ENCODE peak calls at places on chromosomes 5 and 9, in nine cellular contexts. J is CD4-positive, alpha-beta memory T cell; O is MG63; P is thoracic aorta; T is CD8-positive, alpha-beta T cell; H is GM23248; X is heart left ventricle; D is H9; E is GM12878. Z is an unnamed sample.

GRCh38 chr5:172005708-172006377 is 595 bp downstream of the FBXW11 start:
- DNase-seq in J (no peak), O (peak; percentile 46), P (no peak), T (peak; percentile 11), H (peak; percentile 63), X (peak; percentile 26), D (peak; percentile 39), E (no peak), Z (peak; percentile 55)

GRCh38 chr9:32430720-32431119 is 46.3 kb downstream of the ACO1 start:
- DNase-seq in J (no peak), O (no peak), P (no peak), T (no peak), H (peak; percentile 64), X (no peak), D (no peak), E (no peak), Z (no peak)

GRCh38 chr5:178333821-178334481 is 101.3 kb upstream of the PHYKPL start:
- DNase-seq in J (no peak), O (no peak), P (no peak), T (no peak), H (no peak), X (no peak), D (no peak), E (no peak), Z (no peak)

GRCh38 chr5:72531496-72532190 is 24.4 kb upstream of the ZNF366 start:
- DNase-seq in J (no peak), O (no peak), P (no peak), T (no peak), H (peak; percentile 54), X (no peak), D (no peak), E (no peak), Z (no peak)

GRCh38 chr5:2981035-2981434 is 229.6 kb upstream of the IRX2 start:
- DNase-seq in J (no peak), O (no peak), P (no peak), T (no peak), H (no peak), X (no peak), D (no peak), E (no peak), Z (no peak)

GRCh38 chr9:114588671-114589526 is 1.3 kb downstream of the ATP6V1G1 start:
- DNase-seq in J (no peak), O (peak; percentile 38), P (no peak), T (no peak), H (peak; percentile 76), X (no peak), D (no peak), E (no peak), Z (no peak)

GRCh38 chr5:167049043-167049663 is 1242.3 kb upstream of the WWC1 start:
- DNase-seq in J (no peak), O (peak; percentile 46), P (no peak), T (no peak), H (peak; percentile 36), X (no peak), D (peak; percentile 36), E (no peak), Z (peak; percentile 78)

GRCh38 chr5:84688566-84688965 is 303.9 kb upstream of the EDIL3 start:
- DNase-seq in J (no peak), O (peak; percentile 78), P (no peak), T (no peak), H (peak; percentile 1), X (no peak), D (no peak), E (no peak), Z (peak; percentile 36)

GRCh38 chr5:180424094-180424493 is 70.1 kb upstream of the CNOT6 start:
- DNase-seq in J (no peak), O (peak; percentile 27), P (no peak), T (no peak), H (peak; percentile 34), X (no peak), D (no peak), E (no peak), Z (no peak)

GRCh38 chr9:4640027-4640426 is 22.1 kb upstream of the PLPP6 start:
- DNase-seq in J (peak; percentile 54), O (no peak), P (no peak), T (peak; percentile 15), H (peak; percentile 46), X (no peak), D (no peak), E (no peak), Z (no peak)

DNA sequence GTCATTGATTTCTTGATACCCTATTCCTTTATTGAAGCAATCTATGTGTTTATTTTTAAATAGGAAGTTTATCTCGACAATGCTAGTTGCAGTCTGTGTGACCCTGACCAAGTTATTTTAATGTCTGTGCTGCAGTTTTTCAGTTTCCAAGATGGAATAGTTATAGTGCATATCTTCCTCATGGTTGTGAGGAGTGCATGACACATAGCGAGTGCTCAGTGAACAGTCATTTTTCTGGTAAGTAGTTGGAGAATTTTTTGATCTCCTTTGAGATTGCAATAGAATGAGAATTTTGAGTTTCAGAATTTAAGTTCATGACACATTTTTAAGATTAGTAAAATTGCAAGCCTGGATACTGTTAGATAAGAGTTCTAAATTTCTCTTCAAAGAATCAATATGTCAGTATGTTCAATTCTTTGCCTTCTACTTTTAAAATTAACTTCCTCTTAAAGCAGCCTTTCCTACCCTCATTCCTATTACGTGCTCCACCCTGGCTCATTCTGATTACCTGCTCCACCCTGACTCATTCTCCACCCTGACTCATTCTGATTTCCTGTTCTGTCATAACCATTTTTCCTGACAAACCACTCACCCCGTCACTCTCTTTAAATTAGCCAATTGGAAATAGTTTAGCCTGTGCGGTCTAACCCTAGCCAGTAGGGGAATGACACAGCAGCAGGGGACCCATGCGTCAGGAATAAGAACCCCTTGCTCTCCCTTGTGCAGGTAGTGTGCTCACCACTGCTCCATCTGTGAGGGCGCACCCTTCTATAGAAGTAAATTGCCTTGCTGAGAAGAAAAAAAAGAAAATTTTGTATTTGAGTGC is 30.7 kb downstream of the SPIN1 start:
- DNase-seq in J (no peak), O (no peak), P (no peak), T (no peak), H (peak; percentile 25), X (no peak), D (peak; percentile 68), E (no peak), Z (no peak)
- H3K9me3 ChIP-seq in J (no peaks in the 10 kb centered on the region), O (peaks cover 39% of the 10 kb centered on the region), P (peaks cover 26% of the 10 kb centered on the region), T (peaks cover 20% of the 10 kb centered on the region), H (peaks cover 4% of the 10 kb centered on the region), X (peaks cover 22% of the 10 kb centered on the region), D (peaks cover 22% of the 10 kb centered on the region), E (peaks cover 12% of the 10 kb centered on the region), Z (peaks cover 22% of the 10 kb centered on the region)

GRCh38 chr9:99368341-99369326 is 146.6 kb downstream of the SEC61B start:
- DNase-seq in J (no peak), O (peak; percentile 19), P (peak; percentile 36), T (no peak), H (peak; percentile 84), X (peak; percentile 80), D (no peak), E (peak; percentile 24), Z (peak; percentile 77)

GRCh38 chr9:99366601-99367000 is 144.5 kb downstream of the SEC61B start:
- DNase-seq in J (no peak), O (no peak), P (no peak), T (no peak), H (peak; percentile 24), X (no peak), D (no peak), E (no peak), Z (no peak)

GRCh38 chr9:99371376-99371775 is 149.3 kb downstream of the SEC61B start:
- DNase-seq in J (no peak), O (no peak), P (no peak), T (no peak), H (no peak), X (no peak), D (no peak), E (no peak), Z (no peak)

GRCh38 chr9:99366183-99366582 is 144.1 kb downstream of the SEC61B start:
- DNase-seq in J (no peak), O (no peak), P (no peak), T (no peak), H (no peak), X (no peak), D (no peak), E (no peak), Z (no peak)

DNA sequence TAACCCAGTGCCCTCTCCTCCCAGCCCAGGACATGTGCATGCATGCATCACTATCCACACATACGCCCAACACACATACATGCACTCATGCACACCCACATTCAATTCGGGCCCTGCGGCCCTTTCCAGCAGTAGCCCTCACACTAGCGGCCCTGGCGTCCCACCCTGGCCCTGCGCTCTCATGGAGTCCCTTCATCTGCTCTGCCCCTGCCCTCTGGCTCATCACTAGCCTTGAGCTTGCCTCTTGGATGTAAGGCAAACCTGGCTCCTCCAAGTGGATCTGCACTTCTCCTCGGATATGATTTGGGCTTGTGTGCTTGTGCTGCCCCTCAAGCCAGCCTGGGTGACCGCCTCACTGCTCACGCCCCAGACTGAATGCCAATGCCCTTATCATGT is 147.2 kb downstream of the SEC61B start:
- DNase-seq in J (no peak), O (no peak), P (no peak), T (no peak), H (no peak), X (no peak), D (no peak), E (no peak), Z (no peak)
- H3K9me3 ChIP-seq in J (no peaks in the 10 kb centered on the region), O (no peaks in the 10 kb centered on the region), P (no peaks in the 10 kb centered on the region), T (no peaks in the 10 kb centered on the region), H (no peaks in the 10 kb centered on the region), X (no peaks in the 10 kb centered on the region), D (no peaks in the 10 kb centered on the region), E (no peaks in the 10 kb centered on the region), Z (no peaks in the 10 kb centered on the region)

DNA sequence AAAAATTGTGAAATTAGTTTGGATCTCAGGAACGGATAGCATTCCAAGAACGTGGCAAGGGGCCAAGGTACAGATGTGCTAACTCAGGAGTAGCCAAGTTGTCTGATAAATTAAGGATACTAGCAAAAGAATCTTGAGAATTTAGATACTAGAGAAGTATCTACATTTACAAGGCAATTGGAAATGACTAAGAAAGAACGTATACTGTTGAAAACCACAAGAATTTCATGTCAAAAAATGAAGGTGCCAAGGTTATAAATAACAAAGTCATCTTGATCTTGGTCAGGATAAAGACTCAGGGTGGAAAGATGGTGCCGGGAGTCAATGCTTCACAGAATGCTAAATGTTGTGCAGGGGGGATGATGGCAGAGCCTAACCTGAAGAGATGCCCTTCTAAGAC is 19.2 kb downstream of the CAPSL start:
- DNase-seq in J (no peak), O (peak; percentile 87), P (no peak), T (no peak), H (peak; percentile 83), X (no peak), D (no peak), E (no peak), Z (no peak)
- H3K9me3 ChIP-seq in J (no peaks in the 10 kb centered on the region), O (peaks cover 27% of the 10 kb centered on the region), P (no peaks in the 10 kb centered on the region), T (no peaks in the 10 kb centered on the region), H (no peaks in the 10 kb centered on the region), X (no peaks in the 10 kb centered on the region), D (no peaks in the 10 kb centered on the region), E (peaks cover 4% of the 10 kb centered on the region), Z (no peaks in the 10 kb centered on the region)

DNA sequence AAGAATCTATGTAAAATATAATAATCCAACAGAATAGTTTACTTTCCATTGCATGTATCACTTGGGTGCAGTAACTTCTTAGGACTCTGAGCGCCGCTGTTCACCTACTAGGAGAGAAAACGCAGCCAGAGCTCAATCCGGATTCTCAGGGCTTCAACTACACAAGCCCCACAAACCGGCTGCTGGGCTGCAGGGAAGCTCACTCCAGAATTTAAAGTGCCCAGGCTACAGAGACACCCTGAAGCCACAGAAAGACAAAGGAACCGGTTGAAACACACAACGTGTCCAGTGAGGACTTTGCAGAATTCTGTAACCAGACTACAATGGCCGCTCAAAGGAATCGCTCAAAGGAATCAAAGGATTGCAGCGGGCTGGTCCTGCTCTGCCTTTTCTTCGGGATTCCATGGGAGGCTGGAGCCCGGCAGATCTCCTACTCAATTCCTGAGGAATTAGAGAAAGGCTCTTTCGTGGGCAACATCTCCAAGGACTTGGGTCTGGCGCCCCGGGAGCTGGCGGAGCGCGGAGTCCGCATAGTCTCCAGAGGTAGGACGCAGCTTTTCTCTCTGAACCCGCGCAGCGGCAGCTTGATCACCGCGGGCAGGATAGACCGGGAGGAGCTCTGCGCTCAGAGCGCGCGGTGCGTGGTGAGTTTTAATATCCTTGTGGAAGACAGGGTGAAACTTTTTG is at the start of gene PCDHGA10:
- DNase-seq in J (peak; percentile 56), O (peak; percentile 32), P (no peak), T (peak; percentile 18), H (peak; percentile 94), X (no peak), D (peak; percentile 73), E (peak; percentile 27), Z (peak; percentile 4)
- H3K9me3 ChIP-seq in J (no peaks in the 10 kb centered on the region), O (peaks cover 3% of the 10 kb centered on the region), P (peaks cover 97% of the 10 kb centered on the region), T (no peaks in the 10 kb centered on the region), H (no peaks in the 10 kb centered on the region), X (peaks cover 80% of the 10 kb centered on the region), D (no peaks in the 10 kb centered on the region), E (peaks cover 11% of the 10 kb centered on the region), Z (peaks cover 17% of the 10 kb centered on the region)

Z was measured in SJCRH30.